ENCODE peak calls at places on chromosomes 5 and 9, in ten cellular contexts. S, O, L, X, C, A, N, Q, M and U are unnamed samples.
A peak's percentile ranks its signal among the peaks of the same experiment; 100 is the strongest.

GRCh38 chr5:159912033-159912800 is 4.1 kb upstream of the ADRA1B start:
- DNase-seq in L (peak; percentile 39), S (peak; percentile 30), O (peak; percentile 81), N (no peak), C (no peak), M (no peak), A (no peak), X (no peak), Q (no peak), U (peak; percentile 18)

GRCh38 chr9:107539427-107540154 is 50.0 kb upstream of the KLF4 start:
- DNase-seq in L (no peak), S (no peak), X (no peak), O (peak; percentile 19), Q (no peak), A (no peak), N (no peak), M (no peak), C (no peak), U (no peak)

GRCh38 chr5:87190041-87190440 is 77.6 kb upstream of the RASA1 start:
- DNase-seq in X (no peak), N (no peak), O (no peak), M (no peak), Q (no peak), A (no peak), L (no peak), S (no peak), C (no peak), U (no peak)

GRCh38 chr9:33750307-33750838 is 45.0 kb upstream of the PRSS3 start:
- DNase-seq in O (peak; percentile 67), Q (no peak), A (no peak), X (no peak), L (no peak), C (no peak), S (peak; percentile 70), N (peak; percentile 14), M (no peak), U (no peak)

GRCh38 chr9:112493738-112494137 is 7.1 kb downstream of the KIAA1958 start:
- DNase-seq in X (no peak), O (peak; percentile 54), M (no peak), C (no peak), N (no peak), A (no peak), Q (no peak), L (peak; percentile 71), S (no peak), U (no peak)

GRCh38 chr5:1918488-1919208 is 35.9 kb upstream of the IRX4 start:
- DNase-seq in S (no peak), Q (no peak), A (no peak), L (no peak), O (no peak), N (no peak), C (no peak), M (no peak), X (no peak), U (no peak)

GRCh38 chr5:36494756-36495637 is 111.4 kb upstream of the SLC1A3 start:
- DNase-seq in M (no peak), A (no peak), N (no peak), L (peak; percentile 4), X (no peak), O (peak; percentile 78), Q (no peak), C (no peak), S (no peak), U (no peak)

GRCh38 chr9:125996671-125997509 is 249.7 kb downstream of the PBX3 start:
- DNase-seq in C (no peak), A (no peak), L (no peak), N (no peak), M (no peak), Q (no peak), O (no peak), X (no peak), S (no peak), U (no peak)

GRCh38 chr5:135069895-135070657 is 36.0 kb upstream of the PITX1 start:
- DNase-seq in L (no peak), N (no peak), S (no peak), Q (no peak), M (no peak), X (no peak), A (no peak), O (no peak), C (no peak), U (no peak)

GRCh38 chr9:86867658-86868313 is 79.5 kb downstream of the GAS1 start:
- DNase-seq in A (peak; percentile 73), O (no peak), Q (no peak), S (no peak), X (no peak), L (no peak), N (no peak), M (no peak), C (no peak), U (no peak)

GRCh38 chr5:76414788-76415187 is 11.7 kb downstream of the IQGAP2 start:
- DNase-seq in Q (no peak), O (no peak), S (no peak), X (no peak), M (no peak), C (no peak), N (no peak), L (no peak), A (no peak), U (no peak)

GRCh38 chr5:73373814-73374510 is 74.6 kb downstream of the FOXD1 start:
- DNase-seq in C (no peak), A (no peak), O (no peak), M (no peak), N (no peak), L (no peak), S (no peak), Q (no peak), X (no peak), U (no peak)

GRCh38 chr9:94780516-94780950 is 54.0 kb downstream of the AOPEP start:
- DNase-seq in S (no peak), A (no peak), O (peak; percentile 47), Q (no peak), N (no peak), M (no peak), X (no peak), L (no peak), C (no peak), U (no peak)

GRCh38 chr5:92328584-92329259 is 945.6 kb upstream of the ARRDC3 start:
- DNase-seq in A (no peak), O (no peak), L (no peak), C (no peak), M (no peak), N (no peak), X (no peak), S (no peak), Q (no peak), U (no peak)

GRCh38 chr9:122785269-122785668 is 3.5 kb upstream of the OR5C1 start:
- DNase-seq in O (no peak), N (no peak), M (no peak), L (no peak), A (no peak), C (no peak), S (no peak), Q (no peak), X (no peak), U (no peak)

GRCh38 chr9:16316406-16316805 is 554.1 kb downstream of the BNC2 start:
- DNase-seq in C (no peak), S (no peak), A (peak; percentile 27), N (no peak), M (no peak), O (no peak), X (no peak), L (no peak), Q (no peak), U (no peak)

GRCh38 chr5:77210091-77211012 is at the start of gene PDE8B:
- DNase-seq in Q (no peak), S (no peak), A (no peak), O (peak; percentile 33), L (no peak), M (no peak), N (no peak), C (no peak), X (no peak), U (no peak)

GRCh38 chr9:71762900-71763653 is 5.2 kb downstream of the CEMIP2 start:
- DNase-seq in O (peak; percentile 83), M (no peak), L (peak; percentile 51), X (no peak), N (no peak), Q (no peak), C (no peak), A (no peak), S (no peak), U (no peak)

GRCh38 chr9:18791074-18791473 is 241.9 kb downstream of the SAXO1 start:
- DNase-seq in S (no peak), C (no peak), Q (no peak), A (no peak), M (no peak), N (no peak), X (no peak), O (no peak), L (no peak), U (no peak)

GRCh38 chr5:66242050-66242449 is 98.0 kb downstream of the SREK1 start:
- DNase-seq in L (no peak), Q (no peak), A (no peak), O (peak; percentile 22), S (no peak), N (no peak), X (no peak), C (no peak), M (no peak), U (no peak)

GRCh38 chr5:150578781-150579461 is 61.5 kb upstream of the SYNPO start:
- DNase-seq in N (no peak), M (no peak), O (no peak), A (no peak), Q (no peak), C (no peak), X (no peak), S (no peak), L (no peak), U (no peak)

GRCh38 chr9:98793031-98793430 is 3.3 kb downstream of the ANKS6 start:
- DNase-seq in M (no peak), N (no peak), A (no peak), L (no peak), S (no peak), Q (no peak), C (no peak), X (no peak), O (no peak), U (no peak)

GRCh38 chr5:15009420-15009819 is 137.8 kb upstream of the ANKH start:
- DNase-seq in X (no peak), N (peak; percentile 67), O (peak; percentile 66), S (no peak), M (no peak), Q (no peak), L (no peak), C (peak; percentile 80), A (peak; percentile 73), U (no peak)

GRCh38 chr5:178118345-178118744 is 5.0 kb downstream of the N4BP3 start:
- DNase-seq in A (no peak), L (no peak), M (no peak), Q (no peak), O (no peak), C (no peak), S (no peak), X (no peak), N (no peak), U (no peak)

GRCh38 chr9:5510991-5511390 is 660 bp downstream of the PDCD1LG2 start:
- DNase-seq in C (no peak), A (peak; percentile 80), M (no peak), X (no peak), N (no peak), O (peak; percentile 56), S (no peak), Q (no peak), L (no peak), U (no peak)

GRCh38 chr5:88660947-88661869 is 221.8 kb downstream of the MEF2C start:
- DNase-seq in N (no peak), M (peak; percentile 82), C (peak; percentile 97), A (peak; percentile 84), O (peak; percentile 83), S (peak; percentile 60), L (peak; percentile 58), Q (no peak), X (no peak), U (no peak)

GRCh38 chr5:78972654-78973428 is 12.3 kb downstream of the ARSB start:
- DNase-seq in S (peak; percentile 42), M (no peak), O (peak; percentile 21), Q (no peak), X (no peak), L (peak; percentile 58), C (no peak), A (peak; percentile 5), N (no peak), U (no peak)

GRCh38 chr9:5493597-5494511 is 16.5 kb upstream of the PDCD1LG2 start:
- DNase-seq in X (no peak), L (peak; percentile 63), C (no peak), S (peak; percentile 29), N (peak; percentile 40), M (no peak), A (no peak), Q (no peak), O (peak; percentile 92), U (no peak)